ENCODE peak calls at places on chromosomes 13 and 19, in four cellular contexts. One of them, this sample, is unnamed.

GRCh38 chr13:93227906-93228801 is 1.5 kb downstream of the GPC6 start:
- DNase-seq in endodermal cell: peak; percentile 89
- DNase-seq in esophagus squamous epithelium: no peak
- DNase-seq in left ventricle myocardium inferior: peak; percentile 33
- DNase-seq in this sample: no peak

GRCh38 chr19:47260476-47260875 is 4.2 kb downstream of the CCDC9 start:
- DNase-seq in endodermal cell: no peak
- DNase-seq in esophagus squamous epithelium: no peak
- DNase-seq in left ventricle myocardium inferior: no peak
- DNase-seq in this sample: no peak

GRCh38 chr13:112725346-112726017 is 35.6 kb downstream of the ATP11A start:
- DNase-seq in endodermal cell: peak; percentile 56
- DNase-seq in esophagus squamous epithelium: no peak
- DNase-seq in left ventricle myocardium inferior: no peak
- DNase-seq in this sample: no peak

GRCh38 chr19:14248578-14249011 is 42.6 kb upstream of the ADGRL1 start:
- DNase-seq in endodermal cell: peak; percentile 95
- DNase-seq in esophagus squamous epithelium: no peak
- DNase-seq in left ventricle myocardium inferior: peak; percentile 18
- DNase-seq in this sample: peak; percentile 48

GRCh38 chr13:97978661-97979450 is 25.4 kb downstream of the IPO5 start:
- DNase-seq in endodermal cell: no peak
- DNase-seq in esophagus squamous epithelium: no peak
- DNase-seq in left ventricle myocardium inferior: no peak
- DNase-seq in this sample: no peak

GRCh38 chr13:60229708-60230272 is 66.1 kb upstream of the DIAPH3 start:
- DNase-seq in endodermal cell: no peak
- DNase-seq in esophagus squamous epithelium: no peak
- DNase-seq in left ventricle myocardium inferior: no peak
- DNase-seq in this sample: no peak

GRCh38 chr19:18091217-18091608 is 4.5 kb upstream of the IL12RB1 start:
- DNase-seq in endodermal cell: no peak
- DNase-seq in esophagus squamous epithelium: no peak
- DNase-seq in left ventricle myocardium inferior: peak; percentile 52
- DNase-seq in this sample: no peak

GRCh38 chr19:12789098-12789903 is 2.0 kb upstream of the JUNB start:
- DNase-seq in endodermal cell: no peak
- DNase-seq in esophagus squamous epithelium: no peak
- DNase-seq in left ventricle myocardium inferior: no peak
- DNase-seq in this sample: no peak

GRCh38 chr19:33040994-33041827 is 23.5 kb downstream of the RHPN2 start:
- DNase-seq in endodermal cell: no peak
- DNase-seq in esophagus squamous epithelium: no peak
- DNase-seq in left ventricle myocardium inferior: no peak
- DNase-seq in this sample: peak; percentile 74

GRCh38 chr19:40398417-40399056 is 8.6 kb upstream of the HIPK4 start:
- DNase-seq in endodermal cell: peak; percentile 96
- DNase-seq in esophagus squamous epithelium: no peak
- DNase-seq in left ventricle myocardium inferior: peak; percentile 38
- DNase-seq in this sample: peak; percentile 86

GRCh38 chr13:50387124-50387581 is 371.9 kb downstream of the KCNRG start:
- DNase-seq in endodermal cell: peak; percentile 83
- DNase-seq in esophagus squamous epithelium: no peak
- DNase-seq in left ventricle myocardium inferior: peak; percentile 64
- DNase-seq in this sample: peak; percentile 53

GRCh38 chr19:46944918-46945628 is 74.6 kb upstream of the NPAS1 start:
- DNase-seq in endodermal cell: peak; percentile 84
- DNase-seq in esophagus squamous epithelium: no peak
- DNase-seq in left ventricle myocardium inferior: peak; percentile 77
- DNase-seq in this sample: no peak

DNA sequence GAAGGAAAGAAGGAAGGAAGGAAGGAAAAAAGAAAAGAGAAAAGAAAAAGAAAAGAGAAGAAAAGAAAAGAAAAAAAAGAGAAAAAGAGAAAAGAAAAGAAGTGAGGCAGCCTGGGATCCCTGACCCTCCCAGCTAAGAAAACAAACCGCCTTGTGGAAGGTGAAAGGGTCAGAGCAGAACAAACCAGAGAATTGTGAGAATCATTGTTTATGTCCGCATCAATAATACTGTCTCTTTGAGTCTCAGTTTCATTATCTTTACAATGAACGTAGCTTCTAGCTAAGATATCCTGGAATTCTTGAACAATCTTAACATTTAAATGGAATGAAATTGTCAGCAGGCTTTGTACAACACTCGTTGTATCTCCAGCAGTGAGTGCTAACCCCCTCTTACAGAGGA is 66.4 kb upstream of the SERP2 start:
- DNase-seq in endodermal cell: no peak
- DNase-seq in esophagus squamous epithelium: no peak
- DNase-seq in left ventricle myocardium inferior: no peak
- DNase-seq in this sample: no peak
- H3K4me1 ChIP-seq in endodermal cell: peaks cover 5% of the 10 kb centered on the region
- H3K4me1 ChIP-seq in esophagus squamous epithelium: peaks cover 12% of the 10 kb centered on the region
- H3K4me1 ChIP-seq in left ventricle myocardium inferior: peaks cover 76% of the 10 kb centered on the region
- H3K4me1 ChIP-seq in this sample: peaks cover 6% of the 10 kb centered on the region

DNA sequence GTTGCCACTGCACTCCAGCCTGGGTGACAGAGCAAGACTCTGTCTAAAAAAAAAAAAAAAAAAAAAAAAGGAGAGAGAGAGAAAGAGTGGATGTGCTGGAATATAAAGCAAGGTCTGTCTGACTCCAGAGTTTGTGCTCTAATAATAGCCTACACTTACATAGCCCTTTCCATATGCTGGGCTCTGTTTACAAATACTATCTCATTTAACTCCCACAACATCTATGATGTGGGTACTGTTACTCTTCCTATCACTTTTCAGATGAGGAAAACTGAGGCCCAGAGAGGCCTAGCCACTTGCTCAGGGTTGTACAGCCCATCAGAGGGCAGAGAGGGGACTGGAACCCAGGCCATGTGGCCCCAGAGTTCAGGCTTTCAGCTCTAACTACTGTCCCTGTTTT is 15.9 kb upstream of the PAK4 start:
- DNase-seq in endodermal cell: no peak
- DNase-seq in esophagus squamous epithelium: no peak
- DNase-seq in left ventricle myocardium inferior: no peak
- DNase-seq in this sample: no peak
- H3K36me3 ChIP-seq in endodermal cell: no peaks in the 10 kb centered on the region
- H3K36me3 ChIP-seq in esophagus squamous epithelium: no peaks in the 10 kb centered on the region
- H3K36me3 ChIP-seq in left ventricle myocardium inferior: no peaks in the 10 kb centered on the region
- H3K36me3 ChIP-seq in this sample: no peaks in the 10 kb centered on the region

GRCh38 chr13:99660101-99660500 is 158.8 kb downstream of the TM9SF2 start:
- DNase-seq in endodermal cell: no peak
- DNase-seq in esophagus squamous epithelium: no peak
- DNase-seq in left ventricle myocardium inferior: no peak
- DNase-seq in this sample: no peak

GRCh38 chr13:99657848-99658265 is 156.6 kb downstream of the TM9SF2 start:
- DNase-seq in endodermal cell: peak; percentile 86
- DNase-seq in esophagus squamous epithelium: no peak
- DNase-seq in left ventricle myocardium inferior: peak; percentile 31
- DNase-seq in this sample: no peak

GRCh38 chr13:99656843-99657506 is 155.7 kb downstream of the TM9SF2 start:
- DNase-seq in endodermal cell: no peak
- DNase-seq in esophagus squamous epithelium: no peak
- DNase-seq in left ventricle myocardium inferior: no peak
- DNase-seq in this sample: no peak

GRCh38 chr13:99659234-99659633 is 158.0 kb downstream of the TM9SF2 start:
- DNase-seq in endodermal cell: no peak
- DNase-seq in esophagus squamous epithelium: no peak
- DNase-seq in left ventricle myocardium inferior: no peak
- DNase-seq in this sample: no peak

GRCh38 chr13:99658266-99658991 is 157.2 kb downstream of the TM9SF2 start:
- DNase-seq in endodermal cell: peak; percentile 89
- DNase-seq in esophagus squamous epithelium: no peak
- DNase-seq in left ventricle myocardium inferior: peak; percentile 59
- DNase-seq in this sample: no peak
- H3K4me1 ChIP-seq in endodermal cell: peaks cover 27% of the 10 kb centered on the region
- H3K4me1 ChIP-seq in esophagus squamous epithelium: peaks cover 8% of the 10 kb centered on the region
- H3K4me1 ChIP-seq in left ventricle myocardium inferior: peaks cover 28% of the 10 kb centered on the region
- H3K4me1 ChIP-seq in this sample: peaks cover 6% of the 10 kb centered on the region

GRCh38 chr13:39665763-39666162 is 10.3 kb downstream of the COG6 start:
- DNase-seq in endodermal cell: no peak
- DNase-seq in esophagus squamous epithelium: no peak
- DNase-seq in left ventricle myocardium inferior: no peak
- DNase-seq in this sample: no peak

GRCh38 chr13:39663958-39664357 is 8.5 kb downstream of the COG6 start:
- DNase-seq in endodermal cell: no peak
- DNase-seq in esophagus squamous epithelium: no peak
- DNase-seq in left ventricle myocardium inferior: no peak
- DNase-seq in this sample: no peak

GRCh38 chr13:39663508-39663907 is 8.0 kb downstream of the COG6 start:
- DNase-seq in endodermal cell: no peak
- DNase-seq in esophagus squamous epithelium: no peak
- DNase-seq in left ventricle myocardium inferior: no peak
- DNase-seq in this sample: no peak
- H3K36me3 ChIP-seq in endodermal cell: peaks cover 39% of the 10 kb centered on the region
- H3K36me3 ChIP-seq in esophagus squamous epithelium: no peaks in the 10 kb centered on the region
- H3K36me3 ChIP-seq in left ventricle myocardium inferior: peaks cover 43% of the 10 kb centered on the region
- H3K36me3 ChIP-seq in this sample: no peaks in the 10 kb centered on the region

GRCh38 chr19:39179754-39180153 is 17.0 kb upstream of the NCCRP1 start:
- DNase-seq in endodermal cell: no peak
- DNase-seq in esophagus squamous epithelium: no peak
- DNase-seq in left ventricle myocardium inferior: no peak
- DNase-seq in this sample: no peak

GRCh38 chr19:39178296-39179006 is 18.3 kb upstream of the NCCRP1 start:
- DNase-seq in endodermal cell: no peak
- DNase-seq in esophagus squamous epithelium: no peak
- DNase-seq in left ventricle myocardium inferior: no peak
- DNase-seq in this sample: no peak

GRCh38 chr19:39182174-39182505 is 14.6 kb upstream of the NCCRP1 start:
- DNase-seq in endodermal cell: no peak
- DNase-seq in esophagus squamous epithelium: no peak
- DNase-seq in left ventricle myocardium inferior: no peak
- DNase-seq in this sample: no peak

GRCh38 chr19:39181500-39182173 is 15.1 kb upstream of the NCCRP1 start:
- DNase-seq in endodermal cell: no peak
- DNase-seq in esophagus squamous epithelium: no peak
- DNase-seq in left ventricle myocardium inferior: no peak
- DNase-seq in this sample: no peak

DNA sequence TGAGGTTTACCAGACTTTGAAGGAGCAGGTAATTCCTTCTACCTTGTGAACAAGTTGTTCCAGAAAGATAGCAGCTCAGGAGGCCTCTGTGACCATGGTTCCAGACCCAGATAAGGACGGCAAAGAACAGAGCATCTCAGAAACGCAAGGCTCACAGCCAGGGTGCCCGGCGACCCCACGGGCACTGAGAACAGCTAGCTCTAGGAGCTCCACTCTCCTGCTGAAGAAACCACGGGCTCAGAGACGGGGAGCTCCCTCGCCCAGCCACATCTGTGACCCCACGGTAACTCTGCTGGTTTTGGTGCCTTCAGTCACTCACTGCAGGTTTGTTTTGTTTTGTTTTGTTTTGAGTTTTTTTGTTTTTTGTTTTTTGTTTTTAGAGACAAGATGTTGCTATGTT is 16.0 kb upstream of the NCCRP1 start:
- DNase-seq in endodermal cell: no peak
- DNase-seq in esophagus squamous epithelium: no peak
- DNase-seq in left ventricle myocardium inferior: no peak
- DNase-seq in this sample: no peak
- H3K4me1 ChIP-seq in endodermal cell: no peaks in the 10 kb centered on the region
- H3K4me1 ChIP-seq in esophagus squamous epithelium: no peaks in the 10 kb centered on the region
- H3K4me1 ChIP-seq in left ventricle myocardium inferior: no peaks in the 10 kb centered on the region
- H3K4me1 ChIP-seq in this sample: no peaks in the 10 kb centered on the region

GRCh38 chr19:16375157-16375935 is 50.7 kb downstream of the KLF2 start:
- DNase-seq in endodermal cell: no peak
- DNase-seq in esophagus squamous epithelium: no peak
- DNase-seq in left ventricle myocardium inferior: no peak
- DNase-seq in this sample: no peak
- H3K36me3 ChIP-seq in endodermal cell: peaks cover 33% of the 10 kb centered on the region
- H3K36me3 ChIP-seq in esophagus squamous epithelium: no peaks in the 10 kb centered on the region
- H3K36me3 ChIP-seq in left ventricle myocardium inferior: peaks cover 50% of the 10 kb centered on the region
- H3K36me3 ChIP-seq in this sample: peaks cover 9% of the 10 kb centered on the region

GRCh38 chr13:99296270-99296865 is 10.8 kb downstream of the GPR183 start:
- DNase-seq in endodermal cell: no peak
- DNase-seq in esophagus squamous epithelium: no peak
- DNase-seq in left ventricle myocardium inferior: no peak
- DNase-seq in this sample: no peak

GRCh38 chr13:99299545-99300341 is 7.5 kb downstream of the GPR183 start:
- DNase-seq in endodermal cell: peak; percentile 69
- DNase-seq in esophagus squamous epithelium: no peak
- DNase-seq in left ventricle myocardium inferior: no peak
- DNase-seq in this sample: no peak

GRCh38 chr13:99295488-99296252 is 11.5 kb downstream of the GPR183 start:
- DNase-seq in endodermal cell: no peak
- DNase-seq in esophagus squamous epithelium: no peak
- DNase-seq in left ventricle myocardium inferior: no peak
- DNase-seq in this sample: no peak

GRCh38 chr13:99298056-99298455 is 9.1 kb downstream of the GPR183 start:
- DNase-seq in endodermal cell: no peak
- DNase-seq in esophagus squamous epithelium: no peak
- DNase-seq in left ventricle myocardium inferior: no peak
- DNase-seq in this sample: no peak

GRCh38 chr13:99297330-99297729 is 9.9 kb downstream of the GPR183 start:
- DNase-seq in endodermal cell: no peak
- DNase-seq in esophagus squamous epithelium: no peak
- DNase-seq in left ventricle myocardium inferior: no peak
- DNase-seq in this sample: no peak
- H3K4me1 ChIP-seq in endodermal cell: no peaks in the 10 kb centered on the region
- H3K4me1 ChIP-seq in esophagus squamous epithelium: no peaks in the 10 kb centered on the region
- H3K4me1 ChIP-seq in left ventricle myocardium inferior: no peaks in the 10 kb centered on the region
- H3K4me1 ChIP-seq in this sample: no peaks in the 10 kb centered on the region